ENCODE peak calls at places on chromosomes 6 and 20, in six cellular contexts. T is psoas muscle; G is stimulated activated CD4-positive, alpha-beta T cell treated with anti-CD3 and anti-CD28 coated beads, Interleukin-4, amount 100 ng/mL, for 48 hours; R is stromal cell of bone marrow; C is NCI-H460; A is G401. F is an unnamed sample.

GRCh38 chr6:110532401-110532800 is 56.0 kb upstream of the SLC22A16 start:
- DNase-seq in T (no peak), G (no peak), R (no peak), C (no peak), A (no peak), F (no peak)

GRCh38 chr6:94769197-94769596 is 808.1 kb upstream of the MANEA start:
- DNase-seq in T (no peak), G (no peak), R (no peak), C (no peak), A (no peak), F (no peak)

GRCh38 chr6:21413428-21413827 is 180.1 kb upstream of the SOX4 start:
- DNase-seq in T (no peak), G (no peak), R (no peak), C (no peak), A (no peak), F (no peak)

GRCh38 chr20:56924976-56925695 is 296.0 kb downstream of the TFAP2C start:
- DNase-seq in T (no peak), G (no peak), R (no peak), C (no peak), A (peak), F (no peak)

GRCh38 chr6:152267967-152268845 is 369.0 kb downstream of the SYNE1 start:
- DNase-seq in T (no peak), G (no peak), R (no peak), C (peak), A (peak), F (peak)

GRCh38 chr20:51760905-51761544 is 7.2 kb downstream of the ATP9A start:
- DNase-seq in T (no peak), G (no peak), R (no peak), C (no peak), A (no peak), F (no peak)

GRCh38 chr6:151808331-151809241 is 1.1 kb downstream of the ESR1 start:
- DNase-seq in T (peak), G (no peak), R (no peak), C (no peak), A (no peak), F (no peak)

GRCh38 chr6:52610745-52611355 is 34.0 kb upstream of the TRAM2 start:
- DNase-seq in T (no peak), G (no peak), R (no peak), C (no peak), A (no peak), F (peak)

GRCh38 chr6:18327621-18328548 is 59.3 kb upstream of the RNF144B start:
- DNase-seq in T (no peak), G (no peak), R (no peak), C (no peak), A (no peak), F (no peak)

GRCh38 chr20:48041078-48041780 is 255.9 kb upstream of the SULF2 start:
- DNase-seq in T (no peak), G (no peak), R (no peak), C (no peak), A (no peak), F (no peak)

GRCh38 chr6:109977791-109978173 is 329 bp upstream of the GPR6 start:
- DNase-seq in T (no peak), G (no peak), R (no peak), C (no peak), A (no peak), F (no peak)

GRCh38 chr6:121333196-121333595 is 1.1 kb downstream of the TBC1D32 start:
- DNase-seq in T (no peak), G (no peak), R (no peak), C (no peak), A (no peak), F (no peak)

GRCh38 chr6:5726976-5727718 is 279.6 kb downstream of the NRN1 start:
- DNase-seq in T (no peak), G (no peak), R (peak), C (no peak), A (no peak), F (no peak)

GRCh38 chr6:121497869-121498462 is 62.5 kb downstream of the GJA1 start:
- DNase-seq in T (no peak), G (no peak), R (no peak), C (no peak), A (no peak), F (no peak)

F was measured in SW 1271.